ENCODE peak calls at places on chromosome 22, in ten cellular contexts. X is M059J; C is NCI-H1048; V is AG09319; Q is activated T-helper 1 cell treated with anti-CD3 and anti-CD28 coated beads, Interleukin-2, amount 50 U/mL, for 16 hours; N is lower leg skin; A is Caco-2; H is kidney tubule cell; U is EL; P is esophagus squamous epithelium. K is an unnamed sample.

GRCh38 chr22:40708177-40708576 is 28.9 kb downstream of the MCHR1 start:
- DNase-seq in Q (no peak), N (no peak), C (no peak), A (no peak), U (no peak), H (no peak), X (no peak), V (no peak), P (no peak), K (no peak)

GRCh38 chr22:49049691-49050090 is 778.0 kb downstream of the BRD1 start:
- DNase-seq in H (no peak), P (no peak), X (no peak), U (no peak), A (no peak), N (no peak), C (no peak), V (no peak), Q (no peak), K (no peak)

GRCh38 chr22:23849009-23850006 is 8.4 kb upstream of the SLC2A11 start:
- DNase-seq in X (peak), H (peak), A (peak), N (peak), P (no peak), Q (peak), C (no peak), U (peak), V (peak), K (peak)

GRCh38 chr22:27842994-27843431 is 41.5 kb upstream of the MN1 start:
- DNase-seq in X (no peak), A (no peak), U (no peak), Q (no peak), C (no peak), P (no peak), H (no peak), N (peak), V (peak), K (no peak)

GRCh38 chr22:20563464-20563906 is 56.1 kb downstream of the MED15 start:
- DNase-seq in N (no peak), V (no peak), P (no peak), Q (no peak), H (no peak), X (no peak), U (no peak), A (no peak), C (no peak), K (no peak)

GRCh38 chr22:35615156-35615555 is 2.0 kb downstream of the MB start:
- DNase-seq in C (no peak), P (no peak), Q (no peak), X (no peak), V (no peak), A (no peak), N (no peak), U (no peak), H (no peak), K (no peak)

GRCh38 chr22:38230108-38230825 is 28.5 kb downstream of the MAFF start:
- DNase-seq in X (no peak), V (no peak), U (no peak), C (no peak), H (peak), A (peak), Q (no peak), P (no peak), N (peak), K (no peak)

GRCh38 chr22:38792833-38793232 is 1.1 kb downstream of the DNAL4 start:
- DNase-seq in X (peak), C (no peak), Q (no peak), N (no peak), V (no peak), P (no peak), H (peak), U (peak), A (no peak), K (peak)

GRCh38 chr22:48949375-48950149 is 878.1 kb downstream of the BRD1 start:
- DNase-seq in N (peak), X (no peak), V (no peak), P (no peak), C (no peak), H (no peak), U (no peak), A (no peak), Q (no peak), K (no peak)

GRCh38 chr22:36383110-36383581 is 4.6 kb downstream of the MYH9 start:
- DNase-seq in U (peak), H (peak), P (no peak), X (peak), N (no peak), V (no peak), Q (no peak), A (no peak), C (no peak), K (peak)

GRCh38 chr22:49300951-49301397 is 526.7 kb downstream of the BRD1 start:
- DNase-seq in X (no peak), V (no peak), Q (no peak), P (no peak), H (no peak), A (no peak), N (peak), C (no peak), U (no peak), K (no peak)

GRCh38 chr22:26701323-26701722 is 43.9 kb downstream of the MIAT start:
- DNase-seq in Q (no peak), H (no peak), C (no peak), A (no peak), X (no peak), U (no peak), N (no peak), V (no peak), P (no peak), K (no peak)

GRCh38 chr22:50125029-50125428 is 35.2 kb downstream of the MOV10L1 start:
- DNase-seq in C (no peak), N (no peak), H (no peak), Q (no peak), P (no peak), X (no peak), V (no peak), U (no peak), A (no peak), K (no peak)

GRCh38 chr22:36824655-36825054 is 7.8 kb upstream of the PVALB start:
- DNase-seq in V (no peak), H (no peak), N (no peak), C (no peak), A (no peak), U (no peak), X (no peak), P (no peak), Q (no peak), K (no peak)

GRCh38 chr22:21977814-21978213 is 4.8 kb downstream of the TOP3B start:
- DNase-seq in A (no peak), X (no peak), V (no peak), Q (no peak), U (no peak), P (no peak), C (no peak), H (no peak), N (no peak), K (no peak)

GRCh38 chr22:44256085-44256484 is 56.7 kb downstream of the SHISAL1 start:
- DNase-seq in A (no peak), H (no peak), U (no peak), X (no peak), V (no peak), P (no peak), N (no peak), C (no peak), Q (no peak), K (no peak)

GRCh38 chr22:38257170-38257569 is 15.6 kb downstream of the TMEM184B start:
- DNase-seq in U (peak), C (no peak), Q (no peak), H (no peak), A (no peak), N (no peak), X (peak), P (no peak), V (no peak), K (no peak)

GRCh38 chr22:46551996-46552395 is 14.6 kb upstream of the CELSR1 start:
- DNase-seq in A (no peak), V (no peak), P (no peak), C (no peak), X (no peak), Q (no peak), U (no peak), N (no peak), H (no peak), K (no peak)

GRCh38 chr22:31339148-31339832 is 6.9 kb downstream of the PATZ1 start:
- DNase-seq in P (no peak), C (no peak), H (no peak), U (no peak), X (no peak), A (no peak), V (no peak), N (no peak), Q (no peak), K (no peak)

GRCh38 chr22:47296405-47297260 is 534.2 kb downstream of the TBC1D22A start:
- DNase-seq in H (no peak), X (peak), C (no peak), Q (no peak), A (no peak), V (no peak), N (peak), U (no peak), P (no peak), K (no peak)

GRCh38 chr22:48478124-48478523 is 1349.5 kb downstream of the BRD1 start:
- DNase-seq in N (peak), H (no peak), C (no peak), V (no peak), P (no peak), U (no peak), A (no peak), X (no peak), Q (no peak), K (no peak)

GRCh38 chr22:17087176-17088131 is 2.7 kb downstream of the IL17RA start:
- DNase-seq in Q (no peak), A (no peak), H (no peak), U (peak), V (peak), P (no peak), X (peak), C (no peak), N (peak), K (peak)

GRCh38 chr22:23553922-23554870 is 25.9 kb downstream of the IGLL1 start:
- DNase-seq in V (no peak), Q (no peak), A (no peak), U (no peak), X (no peak), P (no peak), N (peak), H (no peak), C (no peak), K (no peak)

GRCh38 chr22:27825174-27825573 is 23.6 kb upstream of the MN1 start:
- DNase-seq in X (no peak), U (no peak), N (no peak), V (no peak), A (peak), Q (no peak), C (no peak), P (no peak), H (no peak), K (peak)

GRCh38 chr22:23984430-23984829 is 4.5 kb downstream of the GSTT2 start:
- DNase-seq in P (no peak), N (no peak), U (no peak), C (no peak), Q (peak), H (peak), V (no peak), X (peak), A (peak), K (no peak)

GRCh38 chr22:41501209-41501608 is 32.3 kb downstream of the ACO2 start:
- DNase-seq in U (no peak), V (no peak), A (no peak), X (peak), N (no peak), H (peak), P (no peak), Q (no peak), C (no peak), K (no peak)

GRCh38 chr22:19231986-19232385 is 53.5 kb upstream of the SLC25A1 start:
- DNase-seq in H (no peak), N (peak), X (no peak), A (no peak), U (no peak), C (no peak), V (no peak), P (no peak), Q (no peak), K (no peak)

GRCh38 chr22:45884201-45885067 is 92.5 kb downstream of the WNT7B start:
- DNase-seq in N (no peak), A (no peak), Q (no peak), C (no peak), U (no peak), V (no peak), P (no peak), X (no peak), H (no peak), K (no peak)

GRCh38 chr22:33896801-33897620 is 23.3 kb downstream of the LARGE1 start:
- DNase-seq in C (no peak), H (no peak), A (no peak), N (no peak), P (no peak), V (no peak), Q (no peak), X (no peak), U (no peak), K (peak)

GRCh38 chr22:35140879-35141745 is 75.2 kb downstream of the ISX start:
- DNase-seq in U (peak), V (no peak), N (no peak), H (peak), Q (no peak), A (peak), P (no peak), X (peak), C (no peak), K (peak)

GRCh38 chr22:39325392-39325932 is 6.0 kb upstream of the RPL3 start:
- DNase-seq in N (no peak), Q (no peak), C (no peak), U (peak), H (peak), V (no peak), P (no peak), A (no peak), X (peak), K (peak)

GRCh38 chr22:43345761-43346261 is 2.6 kb upstream of the SCUBE1 start:
- DNase-seq in P (no peak), A (no peak), H (no peak), X (peak), U (no peak), N (no peak), Q (no peak), C (no peak), V (no peak), K (no peak)

GRCh38 chr22:47188337-47189055 is 426.0 kb downstream of the TBC1D22A start:
- DNase-seq in H (peak), V (no peak), U (no peak), N (peak), Q (no peak), C (no peak), X (no peak), A (no peak), P (no peak), K (no peak)

GRCh38 chr22:30921108-30921507 is 47.5 kb downstream of the MORC2 start:
- DNase-seq in C (no peak), Q (no peak), P (no peak), H (no peak), U (no peak), A (no peak), N (peak), V (no peak), X (no peak), K (no peak)

GRCh38 chr22:43017525-43018290 is 2.8 kb upstream of the PACSIN2 start:
- DNase-seq in U (no peak), C (no peak), A (no peak), P (no peak), V (no peak), Q (no peak), X (peak), N (no peak), H (peak), K (peak)

K was measured in HT1080.